ENCODE peak calls at places on chromosomes 6 and 20, in four cellular contexts. X is naive thymus-derived CD4-positive, alpha-beta T cell; V is transverse colon; A is CD4-positive, CD25-positive, alpha-beta regulatory T cell. B is an unnamed sample.

GRCh38 chr6:157989541-157990289 is 8.1 kb downstream of the SYNJ2 start:
- DNase-seq in A (no peak), X (no peak), V (peak; percentile 85), B (no peak)

GRCh38 chr20:10558635-10559187 is 115.1 kb downstream of the JAG1 start:
- DNase-seq in A (peak; percentile 50), V (no peak), X (peak; percentile 45), B (no peak)

GRCh38 chr20:39910536-39910935 is 778.5 kb downstream of the MAFB start:
- DNase-seq in X (no peak), V (peak; percentile 10), A (no peak), B (no peak)

GRCh38 chr6:44332585-44332984 is 9.9 kb upstream of the SPATS1 start:
- DNase-seq in X (no peak), V (no peak), A (no peak), B (no peak)

GRCh38 chr6:75205776-75206334 is at the start of gene COL12A1:
- DNase-seq in A (peak; percentile 16), X (no peak), V (peak; percentile 83), B (no peak)

GRCh38 chr20:60219984-60220540 is 261.8 kb downstream of the CDH26 start:
- DNase-seq in X (no peak), V (no peak), A (no peak), B (no peak)

GRCh38 chr6:144449218-144449617 is 164.1 kb downstream of the UTRN start:
- DNase-seq in X (no peak), V (no peak), A (no peak), B (no peak)

GRCh38 chr20:22816016-22816415 is 219.1 kb upstream of the SSTR4 start:
- DNase-seq in A (no peak), V (no peak), X (no peak), B (no peak)

GRCh38 chr6:53544050-53544499 is 826 bp downstream of the GCLC start:
- DNase-seq in V (no peak), X (no peak), A (peak; percentile 37), B (no peak)

DNA sequence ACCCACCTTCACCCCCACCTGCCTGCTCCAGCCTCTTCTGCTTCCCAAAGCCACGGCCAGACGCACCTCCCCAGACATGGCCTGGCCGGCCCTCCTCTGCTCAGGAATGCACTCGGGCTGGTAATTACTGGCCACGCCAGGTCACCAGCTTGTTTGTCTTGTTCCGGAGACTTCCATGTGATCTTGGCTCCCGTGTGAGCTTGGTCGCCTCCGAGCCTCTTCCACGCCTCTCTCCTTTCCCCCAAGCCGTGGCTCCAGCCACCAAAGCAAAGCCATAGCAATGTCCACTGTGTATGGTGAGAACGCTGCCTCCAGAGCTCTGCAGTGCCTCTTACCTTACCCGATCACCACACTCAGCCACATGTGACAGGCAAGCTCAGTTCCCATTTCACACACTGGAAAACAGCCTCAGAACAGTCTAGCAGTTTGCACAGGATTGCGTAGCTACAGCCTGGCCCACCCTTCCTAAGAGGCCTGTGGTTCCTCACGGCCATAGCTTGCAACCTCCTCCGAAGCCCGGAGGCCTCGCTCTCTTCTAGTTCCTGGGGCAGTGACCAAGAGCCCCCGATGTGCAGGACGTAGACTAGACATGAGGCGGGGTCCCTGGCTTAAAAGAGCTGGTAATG is 48.1 kb upstream of the AFDN start:
- DNase-seq in A (no peak), V (peak; percentile 38), X (no peak), B (no peak)
- H3K27ac ChIP-seq in A (no peak overlapping the region), V (no peak overlapping the region), X (no peak overlapping the region), B (no peak overlapping the region)

GRCh38 chr20:17863209-17863576 is 105.4 kb downstream of the SNX5 start:
- DNase-seq in X (no peak), V (no peak), A (no peak), B (no peak)
- H3K27ac ChIP-seq in X (no peak overlapping the region), V (peak overlapping the region; percentile 77), A (no peak overlapping the region), B (peak overlapping the region; percentile 77)

GRCh38 chr20:58512808-58513552 is 2.2 kb downstream of the APCDD1L start:
- DNase-seq in A (no peak), X (no peak), V (no peak), B (no peak)

GRCh38 chr20:58511861-58512260 is 3.3 kb downstream of the APCDD1L start:
- DNase-seq in X (no peak), V (no peak), A (no peak), B (no peak)

GRCh38 chr20:58513580-58514285 is 1.5 kb downstream of the APCDD1L start:
- DNase-seq in A (no peak), V (no peak), X (no peak), B (no peak)

GRCh38 chr20:58510921-58511320 is 4.3 kb downstream of the APCDD1L start:
- DNase-seq in X (no peak), V (no peak), A (no peak), B (no peak)

GRCh38 chr20:58511364-58511763 is 3.8 kb downstream of the APCDD1L start:
- DNase-seq in V (no peak), A (no peak), X (no peak), B (no peak)
- H3K27ac ChIP-seq in V (no peak overlapping the region), A (no peak overlapping the region), X (no peak overlapping the region), B (no peak overlapping the region)

GRCh38 chr20:47099749-47100515 is 205.3 kb downstream of the EYA2 start:
- DNase-seq in V (no peak), X (no peak), A (no peak), B (no peak)

GRCh38 chr20:47095690-47096089 is 201.0 kb downstream of the EYA2 start:
- DNase-seq in X (no peak), V (no peak), A (no peak), B (no peak)

GRCh38 chr20:47093567-47093966 is 198.9 kb downstream of the EYA2 start:
- DNase-seq in V (no peak), A (no peak), X (no peak), B (no peak)

GRCh38 chr20:47099093-47099492 is 204.4 kb downstream of the EYA2 start:
- DNase-seq in X (no peak), V (no peak), A (no peak), B (no peak)

DNA sequence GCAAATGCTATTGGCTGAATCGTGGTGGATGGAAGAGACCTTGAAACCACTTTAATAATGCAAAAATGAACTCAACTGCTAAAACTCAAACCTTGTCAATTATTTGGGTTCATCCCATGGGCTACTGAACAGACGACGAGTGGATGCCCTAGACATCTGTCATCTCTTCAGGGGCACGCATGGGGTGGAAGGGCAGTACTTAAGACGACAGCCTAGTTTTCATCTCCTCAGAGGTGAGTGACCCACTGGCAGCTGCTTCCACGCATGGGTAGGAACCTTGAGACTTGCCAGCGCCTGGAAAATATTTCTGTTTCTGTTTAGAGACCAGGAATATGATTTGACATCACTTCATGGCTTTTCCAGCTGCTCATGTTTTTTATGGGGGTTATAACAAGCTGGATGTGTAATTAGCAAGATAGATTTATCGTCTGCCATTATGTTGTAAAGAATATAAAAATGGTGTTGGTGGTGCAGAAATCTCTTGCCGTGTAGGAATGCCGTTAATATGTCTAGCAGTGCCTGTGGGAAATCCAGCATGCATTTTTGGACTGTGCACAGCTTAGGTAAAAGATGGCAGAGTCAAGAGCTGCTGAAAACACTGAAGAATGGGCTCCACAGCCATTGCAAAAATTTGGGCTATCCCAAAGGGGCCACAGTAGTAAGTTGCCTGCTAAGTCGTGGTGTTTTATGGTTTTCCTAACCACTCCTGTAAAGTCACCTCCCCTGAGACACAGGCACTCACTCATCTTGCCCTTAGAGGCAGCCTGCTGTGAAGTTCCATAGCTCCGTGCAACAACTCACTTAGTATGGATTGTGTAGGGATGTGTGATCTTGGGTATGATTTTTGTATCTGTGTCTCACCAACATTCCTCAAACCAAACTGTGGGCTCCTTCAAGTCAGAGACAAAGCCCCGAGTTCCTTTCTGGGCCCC is 203.3 kb downstream of the EYA2 start:
- DNase-seq in A (no peak), X (no peak), V (peak; percentile 30), B (no peak)
- H3K27ac ChIP-seq in A (no peak overlapping the region), X (no peak overlapping the region), V (no peak overlapping the region), B (no peak overlapping the region)

GRCh38 chr20:32205502-32206382 is 1.8 kb downstream of the PLAGL2 start:
- DNase-seq in X (no peak), A (peak; percentile 10), V (no peak), B (no peak)
- H3K27ac ChIP-seq in X (peak overlapping the region; percentile 91), A (peak overlapping the region; percentile 69), V (peak overlapping the region; percentile 96), B (peak overlapping the region; percentile 69)

DNA sequence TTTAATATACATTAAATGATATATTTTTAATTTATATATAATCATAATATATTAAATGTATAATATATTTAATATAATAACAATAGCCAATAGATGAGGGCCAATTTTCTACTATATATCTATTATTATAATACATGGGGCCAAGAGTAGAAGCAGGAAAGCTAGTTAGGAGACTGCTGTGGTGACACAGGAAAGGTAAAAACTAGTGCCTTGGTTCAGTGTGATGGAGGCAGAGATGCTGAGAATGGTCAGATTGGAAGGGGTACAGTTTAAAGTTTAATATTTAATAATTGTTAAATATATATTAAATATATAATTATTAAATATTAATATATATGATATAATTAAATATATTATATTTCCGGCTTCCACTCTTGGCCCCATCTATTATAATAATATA is 102.9 kb upstream of the RNF217 start:
- DNase-seq in V (no peak), X (no peak), A (no peak), B (no peak)
- H3K27ac ChIP-seq in V (no peak overlapping the region), X (no peak overlapping the region), A (no peak overlapping the region), B (no peak overlapping the region)

GRCh38 chr20:57173986-57174385 is 92.5 kb downstream of the BMP7 start:
- DNase-seq in A (no peak), X (no peak), V (no peak), B (no peak)

GRCh38 chr20:57176842-57177241 is 89.6 kb downstream of the BMP7 start:
- DNase-seq in X (no peak), V (no peak), A (no peak), B (no peak)

GRCh38 chr20:57174737-57175136 is 91.7 kb downstream of the BMP7 start:
- DNase-seq in A (no peak), X (no peak), V (no peak), B (no peak)

GRCh38 chr20:57177636-57178280 is 88.7 kb downstream of the BMP7 start:
- DNase-seq in V (no peak), A (no peak), X (no peak), B (no peak)

GRCh38 chr20:57175397-57176010 is 90.9 kb downstream of the BMP7 start:
- DNase-seq in A (no peak), V (no peak), X (peak; percentile 25), B (no peak)
- H3K27ac ChIP-seq in A (no peak overlapping the region), V (no peak overlapping the region), X (no peak overlapping the region), B (no peak overlapping the region)

GRCh38 chr6:148339766-148340165 is 2.9 kb upstream of the SASH1 start:
- DNase-seq in V (no peak), A (no peak), X (no peak), B (no peak)

GRCh38 chr6:148343383-148343782 is 745 bp downstream of the SASH1 start:
- DNase-seq in A (no peak), V (no peak), X (no peak), B (no peak)

GRCh38 chr6:148340586-148341297 is 1.9 kb upstream of the SASH1 start:
- DNase-seq in X (no peak), V (no peak), A (no peak), B (peak; percentile 48)

GRCh38 chr6:148343028-148343374 is 363 bp downstream of the SASH1 start:
- DNase-seq in V (no peak), A (no peak), X (no peak), B (no peak)

GRCh38 chr6:148342146-148343027 is at the start of gene SASH1:
- DNase-seq in A (peak; percentile 38), V (peak; percentile 71), X (peak; percentile 27), B (peak; percentile 96)
- H3K27ac ChIP-seq in A (no peak within 1 kb of the TSS), V (peak within 1 kb of the TSS; percentile 83), X (no peak within 1 kb of the TSS), B (peak within 1 kb of the TSS; percentile 95)

B was measured in HepG2.